ENCODE peak calls at places on chromosome 22, in four cellular contexts. G is GM12891, E is H1, F is GM12878. J is an unnamed sample.

GRCh38 chr22:34992672-34993071 is 73.3 kb upstream of the ISX start:
- DNase-seq in G (no peak), E (no peak), F (no peak), J (no peak)

GRCh38 chr22:50031189-50032091 is 18.9 kb upstream of the IL17REL start:
- DNase-seq in G (no peak), E (no peak), F (no peak), J (no peak)

GRCh38 chr22:46602025-46602424 is 18.2 kb upstream of the GRAMD4 start:
- DNase-seq in G (no peak), E (no peak), F (no peak), J (no peak)

GRCh38 chr22:20055654-20056053 is 24.4 kb upstream of the DGCR8 start:
- DNase-seq in G (no peak), E (no peak), F (no peak), J (no peak)

GRCh38 chr22:38120359-38121110 is 10.1 kb upstream of the BAIAP2L2 start:
- DNase-seq in G (no peak), E (no peak), F (no peak), J (no peak)

GRCh38 chr22:40364431-40364830 is 6.0 kb upstream of the SGSM3 start:
- DNase-seq in G (no peak), E (no peak), F (no peak), J (no peak)

GRCh38 chr22:19798320-19798665 is 37.7 kb downstream of the TBX1 start:
- DNase-seq in G (no peak), E (no peak), F (no peak), J (no peak)

GRCh38 chr22:48689206-48689605 is 1138.5 kb downstream of the BRD1 start:
- DNase-seq in G (no peak), E (no peak), F (no peak), J (no peak)

GRCh38 chr22:37563153-37564081 is 3.1 kb downstream of the CDC42EP1 start:
- DNase-seq in G (no peak), E (no peak), F (no peak), J (no peak)

GRCh38 chr22:27670701-27671412 is 130.7 kb downstream of the MN1 start:
- DNase-seq in G (no peak), E (peak; percentile 78), F (no peak), J (no peak)

GRCh38 chr22:37328017-37328416 is 45.7 kb downstream of the CYTH4 start:
- DNase-seq in G (no peak), E (no peak), F (no peak), J (no peak)

GRCh38 chr22:37062657-37063381 is 11.3 kb downstream of the KCTD17 start:
- DNase-seq in G (no peak), E (no peak), F (no peak), J (no peak)

GRCh38 chr22:49663311-49663711 is 164.4 kb downstream of the BRD1 start:
- DNase-seq in G (no peak), E (no peak), F (no peak), J (no peak)

GRCh38 chr22:20245577-20246367 is 22.3 kb downstream of the RTN4R start:
- DNase-seq in G (no peak), E (no peak), F (no peak), J (no peak)

GRCh38 chr22:26672060-26672471 is 14.7 kb downstream of the MIAT start:
- DNase-seq in G (no peak), E (no peak), F (no peak), J (no peak)

GRCh38 chr22:19666663-19667593 is 47.4 kb upstream of the SEPTIN5 start:
- DNase-seq in G (no peak), E (no peak), F (no peak), J (no peak)

GRCh38 chr22:24474649-24475048 is 20.5 kb upstream of the UPB1 start:
- DNase-seq in G (no peak), E (no peak), F (no peak), J (no peak)

GRCh38 chr22:48941903-48942625 is 885.6 kb downstream of the BRD1 start:
- DNase-seq in G (no peak), E (peak; percentile 33), F (no peak), J (no peak)

GRCh38 chr22:38872831-38873248 is 824 bp upstream of the CBX6 start:
- DNase-seq in G (no peak), E (peak; percentile 79), F (no peak), J (no peak)

GRCh38 chr22:49514656-49515055 is 313.0 kb downstream of the BRD1 start:
- DNase-seq in G (no peak), E (no peak), F (no peak), J (no peak)

GRCh38 chr22:39355080-39355479 is 5.3 kb downstream of the SYNGR1 start:
- DNase-seq in G (no peak), E (no peak), F (no peak), J (no peak)

GRCh38 chr22:33335611-33336279 is 277.6 kb upstream of the SYN3 start:
- DNase-seq in G (no peak), E (no peak), F (no peak), J (no peak)

GRCh38 chr22:40345801-40346177 is 511 bp upstream of the ADSL start:
- DNase-seq in G (no peak), E (peak; percentile 55), F (no peak), J (peak; percentile 28)

GRCh38 chr22:17116931-17117330 is 4.2 kb downstream of the TMEM121B start:
- DNase-seq in G (no peak), E (no peak), F (no peak), J (no peak)

GRCh38 chr22:36330655-36331305 is 57.0 kb downstream of the MYH9 start:
- DNase-seq in G (no peak), E (no peak), F (no peak), J (no peak)

GRCh38 chr22:46169628-46170027 is 19.3 kb downstream of the PPARA start:
- DNase-seq in G (no peak), E (no peak), F (no peak), J (no peak)

GRCh38 chr22:40118979-40119378 is 58.7 kb upstream of the TNRC6B start:
- DNase-seq in G (no peak), E (no peak), F (no peak), J (no peak)

GRCh38 chr22:17117890-17118289 is 3.3 kb downstream of the TMEM121B start:
- DNase-seq in G (no peak), E (no peak), F (peak; percentile 4), J (no peak)

GRCh38 chr22:29314074-29314473 is 1.4 kb downstream of the RASL10A start:
- DNase-seq in G (peak; percentile 31), E (no peak), F (no peak), J (peak; percentile 27)

GRCh38 chr22:29314537-29315285 is 786 bp downstream of the RASL10A start:
- DNase-seq in G (peak; percentile 39), E (peak; percentile 65), F (no peak), J (peak; percentile 39)

GRCh38 chr22:29312218-29313125 is 3.0 kb downstream of the RASL10A start:
- DNase-seq in G (peak; percentile 15), E (peak; percentile 46), F (no peak), J (peak; percentile 19)

GRCh38 chr22:29311468-29312217 is 3.9 kb downstream of the RASL10A start:
- DNase-seq in G (peak; percentile 13), E (peak; percentile 46), F (no peak), J (peak; percentile 18)

DNA sequence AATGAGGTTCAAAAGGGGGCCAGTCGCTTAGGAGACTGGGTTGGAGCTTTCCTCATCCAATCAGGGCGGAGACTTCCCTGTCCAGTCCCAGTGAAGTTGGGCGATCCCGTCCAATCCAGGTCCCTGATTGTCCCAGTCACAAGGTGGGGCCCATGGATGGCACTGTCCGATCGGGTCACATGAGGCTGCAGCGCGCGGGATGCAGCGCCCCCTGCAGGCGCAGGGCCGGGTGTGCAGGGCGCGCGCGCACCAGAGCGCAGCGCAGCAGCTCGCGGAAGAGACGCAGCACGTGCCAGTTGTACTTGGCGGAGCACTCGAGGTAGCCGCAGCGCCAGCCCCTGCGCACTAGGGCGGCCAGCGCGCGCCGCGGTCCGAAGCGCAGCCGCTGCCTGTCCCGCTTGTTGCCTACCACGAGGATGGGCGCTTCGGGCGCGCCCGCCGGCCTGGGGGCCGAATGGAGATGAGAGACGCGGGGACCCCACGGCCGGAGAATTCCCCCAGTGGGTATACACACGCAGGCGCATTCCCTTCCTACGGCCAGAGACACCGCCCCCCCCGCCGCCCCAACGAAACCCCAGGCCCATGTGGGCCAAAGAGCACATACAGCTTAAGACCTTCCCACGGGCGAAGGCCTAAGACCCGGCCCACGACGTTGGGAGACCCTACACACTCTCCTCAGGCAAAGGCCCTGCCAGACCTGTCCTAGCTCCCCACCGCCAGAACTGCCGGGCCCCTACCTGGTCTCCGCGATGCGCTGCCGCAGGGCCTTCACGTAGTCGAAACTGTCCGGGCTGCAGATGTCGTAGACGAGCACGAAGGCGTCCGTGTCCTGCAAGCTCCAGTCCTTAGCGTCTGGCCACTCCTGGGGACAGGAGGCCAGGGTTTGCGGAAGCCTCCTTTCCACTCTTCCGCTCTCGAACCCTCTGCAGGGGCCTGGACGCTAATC is 2.1 kb downstream of the RASL10A start:
- DNase-seq in G (peak; percentile 53), E (peak; percentile 88), F (no peak), J (peak; percentile 23)
- TF ChIP-seq POLR2AphosphoS5 in G (no peak), E (no peak), F (no peak), J (no peak)

DNA sequence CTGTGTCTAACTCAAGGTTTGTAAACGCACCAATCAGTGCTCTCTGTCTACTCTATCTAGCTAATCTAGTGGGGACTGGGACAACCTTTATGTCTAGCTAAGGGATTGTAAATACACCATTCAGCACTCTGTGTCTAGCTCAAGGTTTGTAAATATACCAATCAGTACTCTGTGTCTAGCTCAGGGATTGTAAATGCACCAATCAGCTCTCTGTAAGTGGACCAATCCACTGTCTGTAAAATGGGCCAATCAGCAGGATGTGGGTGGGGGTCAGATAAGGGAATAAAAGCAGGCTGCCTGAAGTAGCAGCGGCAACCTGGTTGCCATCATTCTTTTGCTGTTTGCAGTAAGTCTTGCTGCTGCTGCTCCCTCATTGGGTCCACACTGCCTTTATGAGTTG is 8.4 kb upstream of the CYP2D6 start:
- DNase-seq in G (no peak), E (no peak), F (no peak), J (no peak)
- TF ChIP-seq TAF1 in G (no peak), E (no peak), F (no peak), J (no peak)

DNA sequence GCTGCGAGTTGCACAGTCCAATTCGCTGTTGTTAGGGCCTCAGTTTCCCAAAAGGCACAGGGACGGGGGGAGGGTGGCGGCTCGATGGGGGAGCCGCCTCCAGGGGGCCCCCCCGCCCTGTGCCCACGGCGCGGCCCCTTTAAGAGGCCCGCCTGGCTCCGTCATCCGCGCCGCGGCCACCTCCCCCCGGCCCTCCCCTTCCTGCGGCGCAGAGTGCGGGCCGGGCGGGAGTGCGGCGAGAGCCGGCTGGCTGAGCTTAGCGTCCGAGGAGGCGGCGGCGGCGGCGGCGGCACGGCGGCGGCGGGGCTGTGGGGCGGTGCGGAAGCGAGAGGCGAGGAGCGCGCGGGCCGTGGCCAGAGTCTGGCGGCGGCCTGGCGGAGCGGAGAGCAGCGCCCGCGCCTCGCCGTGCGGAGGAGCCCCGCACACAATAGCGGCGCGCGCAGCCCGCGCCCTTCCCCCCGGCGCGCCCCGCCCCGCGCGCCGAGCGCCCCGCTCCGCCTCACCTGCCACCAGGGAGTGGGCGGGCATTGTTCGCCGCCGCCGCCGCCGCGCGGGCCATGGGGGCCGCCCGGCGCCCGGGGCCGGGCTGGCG is at the start of gene BCR:
- DNase-seq in G (peak; percentile 87), E (no peak), F (no peak), J (peak; percentile 67)
- TF ChIP-seq POLR2AphosphoS5 in G (no peak), E (no peak), F (no peak), J (no peak)

DNA sequence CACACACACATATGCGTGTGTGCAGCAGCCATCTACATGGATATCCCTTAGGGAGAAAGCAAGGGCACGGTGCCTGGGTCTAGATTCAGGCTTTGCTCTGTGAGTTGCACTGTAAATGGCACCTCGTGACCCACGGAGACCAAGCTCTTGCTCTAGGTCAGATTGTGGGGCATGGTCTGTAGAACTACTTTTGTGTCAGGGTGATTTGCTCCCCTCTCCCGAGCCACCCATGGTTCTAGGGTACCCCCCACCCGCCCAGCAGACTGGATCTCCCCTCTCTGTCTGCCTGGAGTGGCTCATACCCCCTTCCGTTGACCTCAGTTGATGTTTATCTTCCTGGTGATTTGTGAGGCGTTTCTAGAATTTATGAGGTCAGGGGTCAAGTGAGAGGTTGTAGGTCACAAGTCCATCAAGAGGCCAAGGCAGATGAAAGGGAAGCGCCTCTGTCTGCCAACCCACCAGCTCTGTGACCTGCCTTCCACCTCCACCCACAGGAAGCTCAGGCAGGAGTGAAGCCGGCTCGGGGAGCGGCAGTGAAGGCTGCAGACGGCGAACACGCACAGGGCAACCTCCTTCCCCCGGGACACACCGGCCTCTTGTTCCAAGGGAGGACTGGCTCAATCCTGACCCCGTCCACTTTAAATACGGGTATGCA is 76.2 kb upstream of the TTLL12 start:
- DNase-seq in G (peak; percentile 57), E (no peak), F (peak; percentile 12), J (peak; percentile 52)
- TF ChIP-seq TAF1 in G (no peak), E (no peak), F (no peak), J (no peak)